ENCODE peak calls at places on chromosomes 7 and 10, in nine cellular contexts. One of them, this sample, is unnamed.

GRCh38 chr7:158054081-158054480 is 533.5 kb downstream of the PTPRN2 start:
- DNase-seq in fibroblast of lung: no peak
- DNase-seq in mucosa of descending colon: no peak
- DNase-seq in heart left ventricle: no peak
- DNase-seq in PC-9: no peak
- DNase-seq in prostate gland: no peak
- DNase-seq in stomach: no peak
- DNase-seq in fibroblast of pulmonary artery: no peak
- DNase-seq in GM12865: no peak
- DNase-seq in this sample: no peak

GRCh38 chr7:157712666-157713235 is 375.9 kb downstream of the DNAJB6 start:
- DNase-seq in fibroblast of lung: no peak
- DNase-seq in mucosa of descending colon: no peak
- DNase-seq in heart left ventricle: no peak
- DNase-seq in PC-9: no peak
- DNase-seq in prostate gland: no peak
- DNase-seq in stomach: no peak
- DNase-seq in fibroblast of pulmonary artery: no peak
- DNase-seq in GM12865: no peak
- DNase-seq in this sample: no peak

GRCh38 chr7:157320607-157320979 is 16.2 kb upstream of the DNAJB6 start:
- DNase-seq in fibroblast of lung: peak; percentile 55
- DNase-seq in mucosa of descending colon: no peak
- DNase-seq in heart left ventricle: no peak
- DNase-seq in PC-9: no peak
- DNase-seq in prostate gland: no peak
- DNase-seq in stomach: no peak
- DNase-seq in fibroblast of pulmonary artery: peak; percentile 33
- DNase-seq in GM12865: no peak
- DNase-seq in this sample: no peak

GRCh38 chr7:92645531-92646061 is 55.4 kb upstream of the FAM133B start:
- DNase-seq in fibroblast of lung: no peak
- DNase-seq in mucosa of descending colon: peak; percentile 81
- DNase-seq in heart left ventricle: peak; percentile 34
- DNase-seq in PC-9: peak; percentile 79
- DNase-seq in prostate gland: peak; percentile 16
- DNase-seq in stomach: peak; percentile 37
- DNase-seq in fibroblast of pulmonary artery: peak; percentile 71
- DNase-seq in GM12865: no peak
- DNase-seq in this sample: no peak

GRCh38 chr10:22713853-22714523 is 390 bp downstream of the PIP4K2A start:
- DNase-seq in fibroblast of lung: no peak
- DNase-seq in mucosa of descending colon: peak; percentile 76
- DNase-seq in heart left ventricle: peak; percentile 41
- DNase-seq in PC-9: no peak
- DNase-seq in prostate gland: peak; percentile 11
- DNase-seq in stomach: no peak
- DNase-seq in fibroblast of pulmonary artery: peak; percentile 28
- DNase-seq in GM12865: peak; percentile 65
- DNase-seq in this sample: no peak

GRCh38 chr7:157299613-157300405 is 37.0 kb upstream of the DNAJB6 start:
- DNase-seq in fibroblast of lung: no peak
- DNase-seq in mucosa of descending colon: no peak
- DNase-seq in heart left ventricle: no peak
- DNase-seq in PC-9: peak; percentile 66
- DNase-seq in prostate gland: no peak
- DNase-seq in stomach: no peak
- DNase-seq in fibroblast of pulmonary artery: no peak
- DNase-seq in GM12865: no peak
- DNase-seq in this sample: no peak

GRCh38 chr10:26931223-26931622 is 70.5 kb upstream of the ABI1 start:
- DNase-seq in fibroblast of lung: no peak
- DNase-seq in mucosa of descending colon: peak; percentile 71
- DNase-seq in heart left ventricle: peak; percentile 42
- DNase-seq in PC-9: no peak
- DNase-seq in prostate gland: no peak
- DNase-seq in stomach: peak; percentile 57
- DNase-seq in fibroblast of pulmonary artery: no peak
- DNase-seq in GM12865: peak; percentile 51
- DNase-seq in this sample: no peak

GRCh38 chr7:2639994-2640830 is 8.4 kb downstream of the TTYH3 start:
- DNase-seq in fibroblast of lung: no peak
- DNase-seq in mucosa of descending colon: no peak
- DNase-seq in heart left ventricle: no peak
- DNase-seq in PC-9: no peak
- DNase-seq in prostate gland: peak; percentile 51
- DNase-seq in stomach: peak; percentile 72
- DNase-seq in fibroblast of pulmonary artery: no peak
- DNase-seq in GM12865: no peak
- DNase-seq in this sample: no peak

DNA sequence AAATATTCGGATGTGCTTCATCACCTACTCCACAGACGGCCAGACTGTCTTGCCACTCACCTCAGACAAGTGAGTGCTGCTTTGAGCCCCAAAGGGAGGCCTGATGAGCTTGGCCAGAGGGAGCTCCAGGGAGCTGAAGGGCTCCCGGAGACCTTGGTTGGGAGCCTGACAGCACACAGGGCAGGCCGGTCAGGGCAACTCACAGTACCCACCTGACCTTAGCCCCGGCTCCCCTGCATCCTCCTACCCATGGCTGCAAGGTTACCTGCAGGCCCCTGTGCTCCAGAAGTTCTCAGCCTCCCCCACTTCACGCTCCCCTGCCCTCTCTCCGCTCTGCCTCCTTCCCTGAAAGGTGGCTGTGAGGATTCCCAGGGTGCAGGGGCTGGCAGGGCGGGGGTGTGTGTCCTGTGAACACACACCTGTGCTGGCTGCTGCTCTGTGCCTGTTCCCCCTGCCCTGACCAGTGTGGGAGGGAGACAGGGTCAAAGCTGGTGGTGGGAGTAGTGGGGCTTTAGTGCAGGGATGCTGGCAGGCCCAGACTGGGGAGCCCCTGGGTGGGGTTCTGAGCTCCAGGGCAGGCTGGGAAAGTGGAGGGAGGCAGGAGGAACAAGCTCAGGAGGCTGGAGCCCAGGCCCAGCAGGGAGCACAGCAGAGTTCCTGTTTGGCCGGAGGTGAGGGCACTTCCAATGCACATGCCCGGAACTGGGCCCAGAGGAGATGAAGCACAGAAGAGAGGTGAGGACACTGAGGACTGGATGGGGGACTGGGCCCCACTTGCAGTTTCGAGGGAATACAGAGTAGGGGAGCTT is 7.2 kb downstream of the ANTXRL start:
- DNase-seq in fibroblast of lung: no peak
- DNase-seq in mucosa of descending colon: peak; percentile 50
- DNase-seq in heart left ventricle: no peak
- DNase-seq in PC-9: no peak
- DNase-seq in prostate gland: no peak
- DNase-seq in stomach: no peak
- DNase-seq in fibroblast of pulmonary artery: no peak
- DNase-seq in GM12865: no peak
- DNase-seq in this sample: no peak
- TF ChIP-seq CTCF in fibroblast of lung: no peak
- TF ChIP-seq CTCF in mucosa of descending colon: no peak
- TF ChIP-seq CTCF in heart left ventricle: no peak
- TF ChIP-seq CTCF in PC-9: no peak
- TF ChIP-seq CTCF in prostate gland: no peak
- TF ChIP-seq CTCF in stomach: no peak
- TF ChIP-seq CTCF in fibroblast of pulmonary artery: peak; percentile 29
- TF ChIP-seq CTCF in GM12865: no peak
- TF ChIP-seq CTCF in this sample: no peak

DNA sequence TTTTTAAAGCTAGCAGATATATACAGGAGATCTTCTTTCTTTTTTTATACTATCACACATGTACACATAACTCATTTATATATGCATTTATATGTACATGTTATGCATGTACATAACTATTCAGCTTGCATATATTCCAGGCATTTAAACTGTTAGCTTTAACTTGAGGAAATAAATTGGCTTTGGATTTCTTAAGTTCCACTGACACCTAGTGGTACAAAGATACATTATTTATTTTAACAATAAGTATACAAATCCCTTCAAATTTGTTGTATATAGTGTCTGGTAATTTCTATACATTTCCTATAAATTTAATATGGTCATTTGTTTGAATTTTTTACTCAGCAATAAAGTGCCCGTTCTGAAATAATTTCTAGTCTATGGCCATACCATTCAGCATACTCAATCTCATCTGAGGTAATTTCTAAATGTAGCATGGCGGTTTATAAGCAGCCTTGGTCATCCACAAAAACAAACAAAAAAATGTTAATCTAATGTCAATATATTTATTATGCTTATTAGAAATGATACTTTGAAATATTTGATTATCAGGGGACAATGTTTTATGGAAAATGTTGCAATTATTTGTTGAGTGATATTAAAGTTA is 11.6 kb downstream of the ZDHHC6 start:
- DNase-seq in fibroblast of lung: peak; percentile 67
- DNase-seq in mucosa of descending colon: no peak
- DNase-seq in heart left ventricle: no peak
- DNase-seq in PC-9: peak; percentile 38
- DNase-seq in prostate gland: no peak
- DNase-seq in stomach: no peak
- DNase-seq in fibroblast of pulmonary artery: peak; percentile 74
- DNase-seq in GM12865: peak; percentile 16
- DNase-seq in this sample: peak; percentile 16
- TF ChIP-seq CTCF in fibroblast of lung: peak; percentile 24
- TF ChIP-seq CTCF in mucosa of descending colon: no peak
- TF ChIP-seq CTCF in heart left ventricle: peak; percentile 32
- TF ChIP-seq CTCF in PC-9: peak; percentile 70
- TF ChIP-seq CTCF in prostate gland: no peak
- TF ChIP-seq CTCF in stomach: no peak
- TF ChIP-seq CTCF in fibroblast of pulmonary artery: peak; percentile 40
- TF ChIP-seq CTCF in GM12865: peak; percentile 13
- TF ChIP-seq CTCF in this sample: no peak

GRCh38 chr7:75619636-75620035 is 119.1 kb downstream of the HIP1 start:
- DNase-seq in fibroblast of lung: no peak
- DNase-seq in mucosa of descending colon: no peak
- DNase-seq in heart left ventricle: no peak
- DNase-seq in PC-9: no peak
- DNase-seq in prostate gland: no peak
- DNase-seq in stomach: no peak
- DNase-seq in fibroblast of pulmonary artery: no peak
- DNase-seq in GM12865: no peak
- DNase-seq in this sample: no peak

GRCh38 chr7:75621124-75621523 is 117.6 kb downstream of the HIP1 start:
- DNase-seq in fibroblast of lung: no peak
- DNase-seq in mucosa of descending colon: no peak
- DNase-seq in heart left ventricle: no peak
- DNase-seq in PC-9: no peak
- DNase-seq in prostate gland: no peak
- DNase-seq in stomach: no peak
- DNase-seq in fibroblast of pulmonary artery: no peak
- DNase-seq in GM12865: peak; percentile 65
- DNase-seq in this sample: no peak

GRCh38 chr7:75614390-75614789 is 122.3 kb downstream of the SPDYE5 start:
- DNase-seq in fibroblast of lung: no peak
- DNase-seq in mucosa of descending colon: no peak
- DNase-seq in heart left ventricle: no peak
- DNase-seq in PC-9: no peak
- DNase-seq in prostate gland: no peak
- DNase-seq in stomach: no peak
- DNase-seq in fibroblast of pulmonary artery: no peak
- DNase-seq in GM12865: no peak
- DNase-seq in this sample: no peak

GRCh38 chr7:75616421-75617167 is 122.1 kb downstream of the HIP1 start:
- DNase-seq in fibroblast of lung: no peak
- DNase-seq in mucosa of descending colon: no peak
- DNase-seq in heart left ventricle: no peak
- DNase-seq in PC-9: no peak
- DNase-seq in prostate gland: no peak
- DNase-seq in stomach: no peak
- DNase-seq in fibroblast of pulmonary artery: no peak
- DNase-seq in GM12865: no peak
- DNase-seq in this sample: no peak

GRCh38 chr7:75617634-75618234 is 121.0 kb downstream of the HIP1 start:
- DNase-seq in fibroblast of lung: no peak
- DNase-seq in mucosa of descending colon: peak; percentile 83
- DNase-seq in heart left ventricle: peak; percentile 74
- DNase-seq in PC-9: peak; percentile 99
- DNase-seq in prostate gland: no peak
- DNase-seq in stomach: peak; percentile 56
- DNase-seq in fibroblast of pulmonary artery: peak; percentile 69
- DNase-seq in GM12865: peak; percentile 70
- DNase-seq in this sample: peak; percentile 43
- TF ChIP-seq CTCF in fibroblast of lung: no peak
- TF ChIP-seq CTCF in mucosa of descending colon: no peak
- TF ChIP-seq CTCF in heart left ventricle: no peak
- TF ChIP-seq CTCF in PC-9: no peak
- TF ChIP-seq CTCF in prostate gland: no peak
- TF ChIP-seq CTCF in stomach: no peak
- TF ChIP-seq CTCF in fibroblast of pulmonary artery: no peak
- TF ChIP-seq CTCF in GM12865: no peak
- TF ChIP-seq CTCF in this sample: no peak

GRCh38 chr10:69401416-69401815 is 15.3 kb downstream of the TACR2 start:
- DNase-seq in fibroblast of lung: no peak
- DNase-seq in mucosa of descending colon: no peak
- DNase-seq in heart left ventricle: no peak
- DNase-seq in PC-9: no peak
- DNase-seq in prostate gland: no peak
- DNase-seq in stomach: no peak
- DNase-seq in fibroblast of pulmonary artery: no peak
- DNase-seq in GM12865: no peak
- DNase-seq in this sample: no peak

GRCh38 chr10:69403066-69403465 is 13.7 kb downstream of the TACR2 start:
- DNase-seq in fibroblast of lung: no peak
- DNase-seq in mucosa of descending colon: no peak
- DNase-seq in heart left ventricle: no peak
- DNase-seq in PC-9: no peak
- DNase-seq in prostate gland: no peak
- DNase-seq in stomach: no peak
- DNase-seq in fibroblast of pulmonary artery: no peak
- DNase-seq in GM12865: no peak
- DNase-seq in this sample: no peak

GRCh38 chr10:69404786-69405185 is 11.9 kb downstream of the TACR2 start:
- DNase-seq in fibroblast of lung: no peak
- DNase-seq in mucosa of descending colon: no peak
- DNase-seq in heart left ventricle: peak; percentile 40
- DNase-seq in PC-9: no peak
- DNase-seq in prostate gland: no peak
- DNase-seq in stomach: no peak
- DNase-seq in fibroblast of pulmonary artery: no peak
- DNase-seq in GM12865: no peak
- DNase-seq in this sample: no peak

GRCh38 chr10:69405221-69405620 is 11.5 kb downstream of the TACR2 start:
- DNase-seq in fibroblast of lung: peak; percentile 20
- DNase-seq in mucosa of descending colon: no peak
- DNase-seq in heart left ventricle: peak; percentile 25
- DNase-seq in PC-9: no peak
- DNase-seq in prostate gland: no peak
- DNase-seq in stomach: no peak
- DNase-seq in fibroblast of pulmonary artery: no peak
- DNase-seq in GM12865: no peak
- DNase-seq in this sample: no peak

GRCh38 chr10:69403519-69403918 is 13.2 kb downstream of the TACR2 start:
- DNase-seq in fibroblast of lung: peak; percentile 83
- DNase-seq in mucosa of descending colon: no peak
- DNase-seq in heart left ventricle: no peak
- DNase-seq in PC-9: no peak
- DNase-seq in prostate gland: no peak
- DNase-seq in stomach: no peak
- DNase-seq in fibroblast of pulmonary artery: peak; percentile 95
- DNase-seq in GM12865: no peak
- DNase-seq in this sample: peak; percentile 73
- TF ChIP-seq CTCF in fibroblast of lung: no peak
- TF ChIP-seq CTCF in mucosa of descending colon: no peak
- TF ChIP-seq CTCF in heart left ventricle: no peak
- TF ChIP-seq CTCF in PC-9: no peak
- TF ChIP-seq CTCF in prostate gland: no peak
- TF ChIP-seq CTCF in stomach: no peak
- TF ChIP-seq CTCF in fibroblast of pulmonary artery: no peak
- TF ChIP-seq CTCF in GM12865: no peak
- TF ChIP-seq CTCF in this sample: no peak